ENCODE peak calls at places on chromosomes 11 and 22, in ten cellular contexts. X is lung, W is keratinocyte, Z is heart right ventricle, J is colonic mucosa, I is fibroblast of lung, S is HepG2, P is AG10803, C is kidney epithelial cell, Y is tibial nerve. D is an unnamed sample.

GRCh38 chr22:36937319-36938027 is 24.0 kb downstream of the CSF2RB start:
- DNase-seq in X (no peak), W (no peak), Z (no peak), J (no peak), I (no peak), S (no peak), P (no peak), C (no peak), Y (no peak), D (no peak)

GRCh38 chr11:103898577-103899336 is 137.7 kb upstream of the DDI1 start:
- DNase-seq in X (no peak), W (no peak), Z (no peak), J (no peak), I (no peak), S (no peak), P (no peak), C (no peak), Y (no peak), D (no peak)

GRCh38 chr11:103601230-103601846 is 435.1 kb upstream of the DDI1 start:
- DNase-seq in X (no peak), W (peak; percentile 17), Z (peak; percentile 11), J (peak; percentile 20), I (peak; percentile 47), S (peak; percentile 35), P (peak; percentile 76), C (no peak), Y (peak; percentile 24), D (peak; percentile 41)

GRCh38 chr11:74443071-74443864 is 24.1 kb downstream of the KCNE3 start:
- DNase-seq in X (peak; percentile 46), W (no peak), Z (no peak), J (peak; percentile 69), I (peak; percentile 45), S (peak; percentile 56), P (no peak), C (no peak), Y (no peak), D (no peak)

GRCh38 chr11:45413156-45413833 is 127.2 kb upstream of the SYT13 start:
- DNase-seq in X (no peak), W (no peak), Z (no peak), J (no peak), I (no peak), S (no peak), P (no peak), C (no peak), Y (no peak), D (no peak)

GRCh38 chr11:78251083-78251699 is 62.5 kb downstream of the USP35 start:
- DNase-seq in X (no peak), W (no peak), Z (no peak), J (no peak), I (peak; percentile 89), S (peak; percentile 17), P (peak; percentile 55), C (no peak), Y (no peak), D (no peak)

GRCh38 chr11:68403831-68404230 is 56.7 kb upstream of the PPP6R3 start:
- DNase-seq in X (no peak), W (no peak), Z (no peak), J (no peak), I (no peak), S (no peak), P (no peak), C (no peak), Y (no peak), D (no peak)

GRCh38 chr11:76659672-76660532 is 10.6 kb downstream of the LRRC32 start:
- DNase-seq in X (no peak), W (no peak), Z (no peak), J (no peak), I (no peak), S (no peak), P (no peak), C (no peak), Y (no peak), D (no peak)

GRCh38 chr11:126115820-126116319 is 53.2 kb upstream of the CDON start:
- DNase-seq in X (peak; percentile 79), W (no peak), Z (peak; percentile 75), J (peak; percentile 72), I (peak; percentile 87), S (peak; percentile 93), P (peak; percentile 91), C (peak; percentile 57), Y (peak; percentile 73), D (peak; percentile 41)

GRCh38 chr11:118895093-118896039 is 11.7 kb downstream of the CXCR5 start:
- DNase-seq in X (no peak), W (no peak), Z (peak; percentile 3), J (no peak), I (no peak), S (no peak), P (no peak), C (no peak), Y (no peak), D (no peak)

GRCh38 chr11:103043826-103044688 is 47.9 kb downstream of the DCUN1D5 start:
- DNase-seq in X (no peak), W (no peak), Z (no peak), J (no peak), I (no peak), S (no peak), P (no peak), C (no peak), Y (no peak), D (no peak)

GRCh38 chr22:40420341-40421081 is 50.1 kb downstream of the SGSM3 start:
- DNase-seq in X (no peak), W (no peak), Z (no peak), J (no peak), I (no peak), S (no peak), P (no peak), C (no peak), Y (no peak), D (no peak)

DNA sequence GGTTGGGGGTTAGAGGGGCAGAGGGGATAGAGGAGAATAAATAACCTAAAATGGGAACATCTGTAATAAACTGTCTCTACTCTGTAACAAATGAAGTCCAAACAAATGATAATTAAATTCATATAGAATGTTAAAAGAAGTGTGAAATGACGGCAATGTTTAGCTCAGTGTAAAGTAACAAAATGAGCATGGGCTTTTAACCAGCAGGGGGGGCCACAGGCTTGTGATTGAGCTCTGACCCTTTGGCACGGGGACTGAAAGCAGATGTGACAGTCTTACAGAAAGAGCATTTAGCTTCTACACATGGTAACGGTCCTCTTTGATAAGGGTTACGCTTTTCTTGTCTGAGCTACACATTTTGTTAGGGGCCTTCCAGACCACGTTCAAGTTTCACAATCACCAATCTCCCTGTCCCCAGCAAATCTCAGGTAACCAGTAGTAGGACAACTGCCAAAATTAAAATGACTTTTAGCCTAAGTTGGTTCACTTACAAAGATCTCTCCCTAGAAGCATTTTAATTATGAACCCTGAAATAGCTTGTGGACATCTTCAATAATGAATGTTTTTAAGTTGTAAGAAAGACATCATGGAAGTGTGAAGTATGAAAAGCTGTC is 262.5 kb downstream of the DCDC1 start:
- DNase-seq in X (peak; percentile 45), W (no peak), Z (peak; percentile 49), J (peak; percentile 41), I (peak; percentile 4), S (peak; percentile 50), P (peak; percentile 43), C (peak; percentile 1), Y (peak; percentile 68), D (no peak)
- TF ChIP-seq CTCF in X (peak; percentile 29), W (peak; percentile 72), Z (peak; percentile 73), J (peak; percentile 45), I (peak; percentile 73), S (peak; percentile 78), P (peak; percentile 67), C (peak; percentile 68), Y (peak; percentile 54), D (peak; percentile 54)

DNA sequence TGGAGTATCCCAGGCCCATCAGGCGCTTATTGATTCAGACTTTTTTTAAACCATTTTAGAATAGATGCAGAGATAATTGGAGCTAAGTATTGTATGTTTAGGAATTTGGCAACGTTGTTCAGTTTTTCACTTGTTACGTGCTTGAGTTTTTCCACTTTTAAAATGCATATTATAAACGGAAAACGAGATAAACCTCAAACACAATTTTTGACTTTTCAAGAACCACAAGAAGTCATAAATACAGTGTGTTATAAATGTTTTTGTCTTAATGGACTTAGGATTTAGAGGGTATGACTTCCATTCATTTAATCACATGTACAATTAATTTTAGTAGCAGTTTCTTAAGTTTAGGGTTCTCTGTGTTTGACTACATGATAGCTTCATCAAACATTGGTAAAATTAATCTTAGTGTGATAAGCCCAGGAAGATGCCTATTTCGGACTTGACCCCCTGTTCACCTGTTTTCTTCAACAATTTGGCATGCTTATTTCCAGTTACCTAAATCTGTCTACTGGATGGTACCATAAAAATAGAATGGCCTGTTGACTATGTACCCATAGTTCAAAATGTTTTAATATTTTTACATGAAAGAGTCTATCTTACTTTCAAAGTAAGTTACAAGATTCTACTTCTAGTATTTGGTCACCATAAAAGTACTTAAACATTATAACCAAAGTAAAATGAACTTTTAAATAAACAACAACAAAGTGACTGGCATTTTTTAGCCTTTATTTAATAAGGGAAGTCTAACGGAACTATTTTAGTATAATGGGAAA is 1.3 kb downstream of the ZC3H12C start:
- DNase-seq in X (no peak), W (no peak), Z (no peak), J (no peak), I (no peak), S (no peak), P (no peak), C (no peak), Y (no peak), D (no peak)
- H3K4me3 ChIP-seq in X (peak overlapping the region; percentile 91), W (peak overlapping the region; percentile 80), Z (peak overlapping the region; percentile 82), J (peak overlapping the region; percentile 62), I (peak overlapping the region; percentile 87), S (peak overlapping the region; percentile 80), P (peak overlapping the region; percentile 71), C (peak overlapping the region; percentile 78), Y (peak overlapping the region; percentile 77), D (peak overlapping the region; percentile 69)

GRCh38 chr11:64089493-64089892 is 53.8 kb downstream of the FLRT1 start:
- DNase-seq in X (no peak), W (no peak), Z (no peak), J (no peak), I (no peak), S (no peak), P (no peak), C (no peak), Y (no peak), D (no peak)

GRCh38 chr11:64089915-64090810 is 54.4 kb downstream of the FLRT1 start:
- DNase-seq in X (no peak), W (no peak), Z (no peak), J (no peak), I (no peak), S (no peak), P (no peak), C (no peak), Y (no peak), D (no peak)

GRCh38 chr11:64092761-64093136 is 57.0 kb downstream of the FLRT1 start:
- DNase-seq in X (no peak), W (no peak), Z (no peak), J (no peak), I (no peak), S (peak; percentile 39), P (no peak), C (no peak), Y (no peak), D (no peak)

GRCh38 chr11:64092119-64092760 is 56.5 kb downstream of the FLRT1 start:
- DNase-seq in X (no peak), W (no peak), Z (no peak), J (no peak), I (no peak), S (no peak), P (no peak), C (no peak), Y (no peak), D (no peak)

GRCh38 chr11:64090811-64091516 is 55.2 kb downstream of the FLRT1 start:
- DNase-seq in X (no peak), W (no peak), Z (no peak), J (no peak), I (no peak), S (no peak), P (peak; percentile 63), C (no peak), Y (no peak), D (no peak)
- TF ChIP-seq CTCF in X (no peak), W (no peak), Z (no peak), J (no peak), I (peak; percentile 16), S (peak; percentile 42), P (peak; percentile 13), C (no peak), Y (no peak), D (no peak)

GRCh38 chr22:20132686-20133246 is 1.2 kb downstream of the ZDHHC8 start:
- DNase-seq in X (no peak), W (no peak), Z (no peak), J (no peak), I (no peak), S (no peak), P (no peak), C (no peak), Y (no peak), D (no peak)
- H3K4me3 ChIP-seq in X (peak overlapping the region; percentile 91), W (peak overlapping the region; percentile 86), Z (peak overlapping the region; percentile 95), J (peak overlapping the region; percentile 91), I (peak overlapping the region; percentile 79), S (peak overlapping the region; percentile 90), P (peak overlapping the region; percentile 76), C (peak overlapping the region; percentile 78), Y (peak overlapping the region; percentile 80), D (peak overlapping the region; percentile 80)